ENCODE peak calls at places on chromosome 7, in six cellular contexts. S is psoas muscle, J is GM23338, B is neuronal stem cell, G is H7, L is upper lobe of right lung. T is an unnamed sample.

GRCh38 chr7:269721-270120 is 20.2 kb upstream of the FOXL3 start:
- DNase-seq in S (no peak), J (no peak), B (no peak), G (peak; percentile 14), L (no peak), T (no peak)

GRCh38 chr7:140621326-140622035 is 19.1 kb downstream of the DENND2A start:
- DNase-seq in S (no peak), J (no peak), B (no peak), G (no peak), L (no peak), T (peak; percentile 67)

GRCh38 chr7:157423886-157424565 is 87.2 kb downstream of the DNAJB6 start:
- DNase-seq in S (no peak), J (no peak), B (no peak), G (no peak), L (peak; percentile 62), T (no peak)

GRCh38 chr7:38179719-38180333 is 1.8 kb downstream of the STARD3NL start:
- DNase-seq in S (no peak), J (no peak), B (no peak), G (no peak), L (no peak), T (peak; percentile 38)

GRCh38 chr7:120460928-120461327 is 188.0 kb downstream of the KCND2 start:
- DNase-seq in S (no peak), J (peak; percentile 59), B (peak; percentile 5), G (peak; percentile 12), L (no peak), T (no peak)

GRCh38 chr7:78261302-78261701 is 462.7 kb downstream of the PHTF2 start:
- DNase-seq in S (no peak), J (no peak), B (no peak), G (no peak), L (no peak), T (no peak)

GRCh38 chr7:28430626-28431025 is 18.3 kb downstream of the CREB5 start:
- DNase-seq in S (no peak), J (no peak), B (no peak), G (no peak), L (no peak), T (no peak)

GRCh38 chr7:109256762-109257560 is 687.3 kb downstream of the DNAJB9 start:
- DNase-seq in S (no peak), J (no peak), B (no peak), G (no peak), L (no peak), T (no peak)

GRCh38 chr7:113891828-113892227 is 27.0 kb downstream of the PPP1R3A start:
- DNase-seq in S (no peak), J (no peak), B (no peak), G (no peak), L (no peak), T (peak; percentile 36)

GRCh38 chr7:2451171-2452073 is 24.8 kb downstream of the GRIFIN start:
- DNase-seq in S (peak; percentile 84), J (peak; percentile 90), B (peak; percentile 75), G (peak; percentile 98), L (peak; percentile 93), T (peak; percentile 69)

GRCh38 chr7:96989241-96989858 is 16.0 kb upstream of the DLX6 start:
- DNase-seq in S (no peak), J (peak; percentile 67), B (peak; percentile 15), G (peak; percentile 68), L (no peak), T (no peak)

GRCh38 chr7:32318300-32319018 is 171.7 kb downstream of the LSM5 start:
- DNase-seq in S (no peak), J (peak; percentile 17), B (no peak), G (no peak), L (peak; percentile 61), T (no peak)

GRCh38 chr7:49773082-49773938 is at the start of gene VWC2:
- DNase-seq in S (peak; percentile 14), J (peak; percentile 63), B (peak; percentile 69), G (peak; percentile 84), L (no peak), T (no peak)

GRCh38 chr7:159148430-159149395 is 4.0 kb upstream of the VIPR2 start:
- DNase-seq in S (no peak), J (no peak), B (no peak), G (peak; percentile 30), L (no peak), T (no peak)

GRCh38 chr7:47404005-47404404 is 177.9 kb downstream of the TNS3 start:
- DNase-seq in S (no peak), J (no peak), B (no peak), G (no peak), L (peak; percentile 13), T (no peak)

GRCh38 chr7:141023305-141023704 is 8.6 kb upstream of the MRPS33 start:
- DNase-seq in S (no peak), J (no peak), B (no peak), G (no peak), L (no peak), T (no peak)

GRCh38 chr7:120933475-120933874 is 17.1 kb upstream of the ING3 start:
- DNase-seq in S (no peak), J (no peak), B (no peak), G (no peak), L (no peak), T (no peak)

GRCh38 chr7:47047384-47047783 is 534.5 kb downstream of the TNS3 start:
- DNase-seq in S (no peak), J (no peak), B (no peak), G (no peak), L (no peak), T (peak; percentile 32)

GRCh38 chr7:143148651-143149050 is 16.8 kb downstream of the PIP start:
- DNase-seq in S (no peak), J (no peak), B (no peak), G (no peak), L (no peak), T (no peak)

GRCh38 chr7:141291541-141291940 is 217.7 kb downstream of the TMEM178B start:
- DNase-seq in S (no peak), J (no peak), B (no peak), G (no peak), L (no peak), T (no peak)

GRCh38 chr7:28784166-28784870 is 173.8 kb downstream of the TRIL start:
- DNase-seq in S (no peak), J (no peak), B (no peak), G (no peak), L (no peak), T (no peak)

GRCh38 chr7:5360451-5360850 is 63.2 kb downstream of the TNRC18 start:
- DNase-seq in S (no peak), J (no peak), B (no peak), G (peak; percentile 55), L (no peak), T (no peak)

GRCh38 chr7:75639893-75640600 is 98.7 kb downstream of the HIP1 start:
- DNase-seq in S (no peak), J (no peak), B (no peak), G (no peak), L (no peak), T (no peak)

GRCh38 chr7:113710310-113711106 is 208.3 kb downstream of the PPP1R3A start:
- DNase-seq in S (no peak), J (peak; percentile 94), B (peak; percentile 81), G (peak; percentile 43), L (no peak), T (peak; percentile 88)

GRCh38 chr7:516216-516605 is 3.4 kb downstream of the PDGFA start:
- DNase-seq in S (no peak), J (peak; percentile 51), B (no peak), G (no peak), L (no peak), T (no peak)

GRCh38 chr7:1800876-1801275 is 130.8 kb downstream of the ELFN1 start:
- DNase-seq in S (no peak), J (no peak), B (no peak), G (no peak), L (peak; percentile 30), T (no peak)

GRCh38 chr7:22364910-22365309 is 8.0 kb upstream of the RAPGEF5 start:
- DNase-seq in S (no peak), J (no peak), B (no peak), G (no peak), L (no peak), T (no peak)

GRCh38 chr7:22359156-22359697 is 2.3 kb upstream of the RAPGEF5 start:
- DNase-seq in S (no peak), J (no peak), B (no peak), G (no peak), L (no peak), T (no peak)

GRCh38 chr7:22361320-22361719 is 4.4 kb upstream of the RAPGEF5 start:
- DNase-seq in S (no peak), J (no peak), B (no peak), G (no peak), L (no peak), T (no peak)

GRCh38 chr7:22361795-22362194 is 4.8 kb upstream of the RAPGEF5 start:
- DNase-seq in S (no peak), J (no peak), B (no peak), G (no peak), L (no peak), T (no peak)

GRCh38 chr7:22364023-22364422 is 7.1 kb upstream of the RAPGEF5 start:
- DNase-seq in S (no peak), J (no peak), B (no peak), G (no peak), L (no peak), T (no peak)
- H3K4me3 ChIP-seq in S (no peak overlapping the region), J (no peak overlapping the region), B (no peak overlapping the region), G (no peak overlapping the region), L (no peak overlapping the region), T (no peak overlapping the region)

GRCh38 chr7:102912742-102913141 is at the start of gene LRRC17:
- DNase-seq in S (no peak), J (peak; percentile 23), B (no peak), G (no peak), L (no peak), T (peak; percentile 94)
- H3K4me3 ChIP-seq in S (peak within 1 kb of the TSS; percentile 36), J (no peak within 1 kb of the TSS), B (no peak within 1 kb of the TSS), G (no peak within 1 kb of the TSS), L (peak within 1 kb of the TSS; percentile 25), T (peak within 1 kb of the TSS; percentile 82)

DNA sequence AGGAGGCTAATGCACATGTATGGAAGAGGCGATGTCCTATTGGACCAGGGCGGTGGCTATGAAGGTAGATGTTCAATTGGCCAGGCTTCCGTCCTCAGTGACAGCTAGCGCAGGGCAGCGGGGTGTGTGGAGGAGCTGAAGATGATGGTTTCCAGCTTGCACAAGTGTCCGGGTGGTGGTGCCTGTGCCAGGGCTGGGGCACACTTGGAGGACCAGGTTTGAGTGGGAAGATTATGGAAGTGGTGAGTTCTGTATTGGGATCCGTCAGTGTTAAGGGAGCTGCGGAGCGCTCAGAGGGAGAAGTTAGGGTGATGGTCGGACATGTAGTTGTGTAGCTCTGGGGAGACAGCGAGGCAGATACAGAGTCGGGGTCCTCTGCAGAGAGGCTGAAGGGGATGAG is 8.5 kb upstream of the TBL2 start:
- DNase-seq in S (no peak), J (no peak), B (no peak), G (no peak), L (no peak), T (no peak)
- H3K4me3 ChIP-seq in S (no peak overlapping the region), J (no peak overlapping the region), B (no peak overlapping the region), G (no peak overlapping the region), L (no peak overlapping the region), T (no peak overlapping the region)

DNA sequence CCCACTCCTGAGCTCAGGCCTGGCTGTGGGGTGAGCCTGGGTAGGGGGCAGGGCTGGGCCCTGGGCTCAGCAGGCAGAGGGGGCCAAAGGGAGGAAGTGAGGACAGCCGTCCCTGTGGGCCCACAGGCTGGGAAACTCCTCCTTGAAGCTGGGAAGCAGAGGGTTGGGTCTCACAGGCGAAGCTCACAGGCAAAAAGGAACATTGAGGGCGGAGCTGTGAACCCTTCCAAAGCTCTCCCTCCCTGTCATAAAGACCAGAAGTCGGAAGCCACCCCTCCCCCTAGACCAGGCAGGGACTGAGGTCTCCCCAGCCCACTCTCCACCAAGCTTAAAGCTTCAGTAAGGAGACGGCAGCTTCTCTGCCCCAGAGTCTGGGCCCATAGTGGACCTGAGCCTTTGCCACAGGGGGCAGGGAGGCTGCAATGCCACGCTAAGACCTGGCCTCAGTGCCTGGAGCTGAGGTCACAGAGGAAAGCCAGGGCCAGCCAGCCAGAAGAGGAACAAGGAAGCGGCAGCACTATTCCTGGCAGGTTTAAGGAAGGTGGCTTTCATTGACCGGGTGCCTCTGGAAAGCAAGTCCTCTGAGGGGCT is 1.0 kb upstream of the KCP start:
- DNase-seq in S (no peak), J (peak; percentile 77), B (no peak), G (peak; percentile 87), L (peak; percentile 57), T (no peak)
- H3K4me3 ChIP-seq in S (no peak overlapping the region), J (peak overlapping the region; percentile 76), B (no peak overlapping the region), G (no peak overlapping the region), L (no peak overlapping the region), T (no peak overlapping the region)

T was measured in fibroblast of the aortic adventitia.